ENCODE peak calls at places on chromosomes 6 and 20, in seven cellular contexts. One of them, this sample, is unnamed. For H3K4me1, the result is how much of the 10 kb centered on the place peaks cover.

GRCh38 chr6:142945446-142946180 is 637 bp upstream of the HIVEP2 start:
- DNase-seq in SJSA1: peak
- DNase-seq in H1: peak
- DNase-seq in GM23338: peak
- DNase-seq in psoas muscle: peak
- DNase-seq in aorta: peak
- DNase-seq in pancreas: no peak
- DNase-seq in this sample: peak

GRCh38 chr20:51360451-51361230 is 181.9 kb downstream of the NFATC2 start:
- DNase-seq in SJSA1: peak
- DNase-seq in H1: no peak
- DNase-seq in GM23338: no peak
- DNase-seq in psoas muscle: no peak
- DNase-seq in aorta: peak
- DNase-seq in pancreas: no peak
- DNase-seq in this sample: peak

GRCh38 chr20:16761305-16761829 is 13.2 kb downstream of the OTOR start:
- DNase-seq in SJSA1: peak
- DNase-seq in H1: peak
- DNase-seq in GM23338: peak
- DNase-seq in psoas muscle: no peak
- DNase-seq in aorta: no peak
- DNase-seq in pancreas: peak
- DNase-seq in this sample: peak

GRCh38 chr6:49326337-49326736 is 136.7 kb downstream of the MMUT start:
- DNase-seq in SJSA1: peak
- DNase-seq in H1: no peak
- DNase-seq in GM23338: no peak
- DNase-seq in psoas muscle: no peak
- DNase-seq in aorta: no peak
- DNase-seq in pancreas: no peak
- DNase-seq in this sample: no peak

GRCh38 chr6:95120984-95121383 is 456.4 kb upstream of the MANEA start:
- DNase-seq in SJSA1: no peak
- DNase-seq in H1: no peak
- DNase-seq in GM23338: no peak
- DNase-seq in psoas muscle: no peak
- DNase-seq in aorta: no peak
- DNase-seq in pancreas: no peak
- DNase-seq in this sample: no peak

GRCh38 chr6:37576336-37576737 is 76.6 kb upstream of the CCDC167 start:
- DNase-seq in SJSA1: peak
- DNase-seq in H1: no peak
- DNase-seq in GM23338: no peak
- DNase-seq in psoas muscle: no peak
- DNase-seq in aorta: no peak
- DNase-seq in pancreas: no peak
- DNase-seq in this sample: peak

GRCh38 chr6:3013901-3014674 is 14.4 kb downstream of the NQO2 start:
- DNase-seq in SJSA1: no peak
- DNase-seq in H1: no peak
- DNase-seq in GM23338: no peak
- DNase-seq in psoas muscle: no peak
- DNase-seq in aorta: no peak
- DNase-seq in pancreas: no peak
- DNase-seq in this sample: no peak

GRCh38 chr20:63699466-63700198 is 3.2 kb downstream of the TNFRSF6B start:
- DNase-seq in SJSA1: no peak
- DNase-seq in H1: no peak
- DNase-seq in GM23338: no peak
- DNase-seq in psoas muscle: peak
- DNase-seq in aorta: peak
- DNase-seq in pancreas: peak
- DNase-seq in this sample: peak

GRCh38 chr6:99019341-99019740 is 71.6 kb upstream of the FBXL4 start:
- DNase-seq in SJSA1: no peak
- DNase-seq in H1: no peak
- DNase-seq in GM23338: no peak
- DNase-seq in psoas muscle: no peak
- DNase-seq in aorta: no peak
- DNase-seq in pancreas: no peak
- DNase-seq in this sample: no peak

GRCh38 chr6:13545885-13546284 is 28.5 kb upstream of the SIRT5 start:
- DNase-seq in SJSA1: no peak
- DNase-seq in H1: no peak
- DNase-seq in GM23338: no peak
- DNase-seq in psoas muscle: no peak
- DNase-seq in aorta: no peak
- DNase-seq in pancreas: no peak
- DNase-seq in this sample: no peak

GRCh38 chr6:42971746-42972327 is 7.1 kb downstream of the PEX6 start:
- DNase-seq in SJSA1: no peak
- DNase-seq in H1: no peak
- DNase-seq in GM23338: no peak
- DNase-seq in psoas muscle: no peak
- DNase-seq in aorta: no peak
- DNase-seq in pancreas: no peak
- DNase-seq in this sample: no peak

GRCh38 chr6:128266946-128267345 is 253.5 kb downstream of the PTPRK start:
- DNase-seq in SJSA1: no peak
- DNase-seq in H1: no peak
- DNase-seq in GM23338: no peak
- DNase-seq in psoas muscle: no peak
- DNase-seq in aorta: no peak
- DNase-seq in pancreas: no peak
- DNase-seq in this sample: no peak

GRCh38 chr20:49630396-49630951 is 62.5 kb upstream of the PTGIS start:
- DNase-seq in SJSA1: no peak
- DNase-seq in H1: no peak
- DNase-seq in GM23338: no peak
- DNase-seq in psoas muscle: no peak
- DNase-seq in aorta: no peak
- DNase-seq in pancreas: no peak
- DNase-seq in this sample: peak

GRCh38 chr6:113742342-113742741 is 114.8 kb upstream of the MARCKS start:
- DNase-seq in SJSA1: no peak
- DNase-seq in H1: no peak
- DNase-seq in GM23338: no peak
- DNase-seq in psoas muscle: no peak
- DNase-seq in aorta: no peak
- DNase-seq in pancreas: no peak
- DNase-seq in this sample: no peak

GRCh38 chr20:7361321-7361720 is 578.9 kb downstream of the HAO1 start:
- DNase-seq in SJSA1: no peak
- DNase-seq in H1: no peak
- DNase-seq in GM23338: no peak
- DNase-seq in psoas muscle: no peak
- DNase-seq in aorta: no peak
- DNase-seq in pancreas: no peak
- DNase-seq in this sample: no peak

DNA sequence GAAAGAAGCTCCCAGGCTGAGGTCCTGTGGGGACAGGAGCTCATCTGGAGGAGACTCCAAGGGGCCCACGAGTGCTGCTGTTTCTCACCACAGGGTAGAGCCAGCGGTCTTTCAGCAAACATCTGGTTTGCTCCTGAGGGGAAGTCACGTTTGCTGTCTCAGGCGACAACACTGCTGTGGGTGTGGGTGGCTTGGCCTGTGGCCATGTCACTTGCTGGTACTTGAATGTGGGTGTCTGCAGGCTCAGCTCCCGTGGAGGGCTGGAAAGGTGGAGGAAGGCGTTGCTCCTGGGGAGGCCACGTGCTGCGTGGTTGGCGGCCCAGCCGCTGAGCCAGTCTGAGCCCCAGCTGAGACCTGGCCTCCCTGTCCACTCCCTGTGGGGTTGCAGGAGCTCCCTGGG is 52.8 kb upstream of the MPC1 start:
- DNase-seq in SJSA1: no peak
- DNase-seq in H1: no peak
- DNase-seq in GM23338: no peak
- DNase-seq in psoas muscle: no peak
- DNase-seq in aorta: peak
- DNase-seq in pancreas: no peak
- DNase-seq in this sample: peak
- H3K4me1 ChIP-seq in SJSA1: under half
- H3K4me1 ChIP-seq in H1: under half
- H3K4me1 ChIP-seq in GM23338: under half
- H3K4me1 ChIP-seq in psoas muscle: under half
- H3K4me1 ChIP-seq in aorta: under half
- H3K4me1 ChIP-seq in pancreas: under half
- H3K4me1 ChIP-seq in this sample: under half

DNA sequence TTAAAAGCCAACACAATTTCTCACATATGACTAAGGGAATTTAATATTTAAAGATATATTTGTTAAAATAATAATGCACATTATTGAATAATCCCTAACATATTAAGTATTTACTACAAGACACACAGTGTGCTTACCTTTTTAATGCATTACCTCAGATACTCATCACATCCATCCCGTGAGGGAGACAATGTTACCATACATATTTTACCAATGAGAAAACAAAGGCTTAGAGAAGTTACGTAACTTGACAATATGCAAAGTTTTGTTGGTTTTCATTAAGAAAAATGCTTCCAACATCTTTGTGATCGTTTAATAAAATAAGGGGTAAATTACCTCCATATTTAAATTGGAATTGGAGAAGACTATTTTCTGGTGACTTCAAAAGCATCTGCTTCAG is 4.3 kb downstream of the IFNGR1 start:
- DNase-seq in SJSA1: no peak
- DNase-seq in H1: no peak
- DNase-seq in GM23338: no peak
- DNase-seq in psoas muscle: no peak
- DNase-seq in aorta: no peak
- DNase-seq in pancreas: no peak
- DNase-seq in this sample: no peak
- H3K4me1 ChIP-seq in SJSA1: under half
- H3K4me1 ChIP-seq in H1: under half
- H3K4me1 ChIP-seq in GM23338: under half
- H3K4me1 ChIP-seq in psoas muscle: half or more
- H3K4me1 ChIP-seq in aorta: under half
- H3K4me1 ChIP-seq in pancreas: half or more
- H3K4me1 ChIP-seq in this sample: under half

GRCh38 chr20:41139227-41140093 is 2.1 kb downstream of the PLCG1 start:
- DNase-seq in SJSA1: no peak
- DNase-seq in H1: no peak
- DNase-seq in GM23338: no peak
- DNase-seq in psoas muscle: no peak
- DNase-seq in aorta: no peak
- DNase-seq in pancreas: no peak
- DNase-seq in this sample: no peak
- H3K4me1 ChIP-seq in SJSA1: under half
- H3K4me1 ChIP-seq in H1: under half
- H3K4me1 ChIP-seq in GM23338: half or more
- H3K4me1 ChIP-seq in psoas muscle: half or more
- H3K4me1 ChIP-seq in aorta: under half
- H3K4me1 ChIP-seq in pancreas: under half
- H3K4me1 ChIP-seq in this sample: under half

GRCh38 chr6:15474196-15474595 is 188.6 kb downstream of the DTNBP1 start:
- DNase-seq in SJSA1: no peak
- DNase-seq in H1: no peak
- DNase-seq in GM23338: no peak
- DNase-seq in psoas muscle: no peak
- DNase-seq in aorta: no peak
- DNase-seq in pancreas: no peak
- DNase-seq in this sample: no peak

GRCh38 chr6:15472626-15473025 is 190.2 kb downstream of the DTNBP1 start:
- DNase-seq in SJSA1: no peak
- DNase-seq in H1: no peak
- DNase-seq in GM23338: no peak
- DNase-seq in psoas muscle: no peak
- DNase-seq in aorta: no peak
- DNase-seq in pancreas: no peak
- DNase-seq in this sample: no peak

GRCh38 chr6:15475261-15475660 is 187.6 kb downstream of the DTNBP1 start:
- DNase-seq in SJSA1: no peak
- DNase-seq in H1: no peak
- DNase-seq in GM23338: no peak
- DNase-seq in psoas muscle: no peak
- DNase-seq in aorta: no peak
- DNase-seq in pancreas: no peak
- DNase-seq in this sample: no peak

GRCh38 chr6:15473174-15473573 is 189.7 kb downstream of the DTNBP1 start:
- DNase-seq in SJSA1: no peak
- DNase-seq in H1: no peak
- DNase-seq in GM23338: no peak
- DNase-seq in psoas muscle: no peak
- DNase-seq in aorta: no peak
- DNase-seq in pancreas: no peak
- DNase-seq in this sample: no peak

GRCh38 chr6:15473741-15474161 is 189.1 kb downstream of the DTNBP1 start:
- DNase-seq in SJSA1: no peak
- DNase-seq in H1: no peak
- DNase-seq in GM23338: no peak
- DNase-seq in psoas muscle: no peak
- DNase-seq in aorta: no peak
- DNase-seq in pancreas: no peak
- DNase-seq in this sample: peak
- H3K4me1 ChIP-seq in SJSA1: under half
- H3K4me1 ChIP-seq in H1: under half
- H3K4me1 ChIP-seq in GM23338: half or more
- H3K4me1 ChIP-seq in psoas muscle: under half
- H3K4me1 ChIP-seq in aorta: under half
- H3K4me1 ChIP-seq in pancreas: under half
- H3K4me1 ChIP-seq in this sample: under half

GRCh38 chr6:159981171-159981571 is 12.3 kb downstream of the IGF2R start:
- DNase-seq in SJSA1: no peak
- DNase-seq in H1: no peak
- DNase-seq in GM23338: no peak
- DNase-seq in psoas muscle: no peak
- DNase-seq in aorta: no peak
- DNase-seq in pancreas: no peak
- DNase-seq in this sample: no peak

GRCh38 chr6:159978291-159979135 is 9.6 kb downstream of the IGF2R start:
- DNase-seq in SJSA1: no peak
- DNase-seq in H1: no peak
- DNase-seq in GM23338: peak
- DNase-seq in psoas muscle: no peak
- DNase-seq in aorta: no peak
- DNase-seq in pancreas: peak
- DNase-seq in this sample: no peak

GRCh38 chr6:159979136-159979874 is 10.4 kb downstream of the IGF2R start:
- DNase-seq in SJSA1: peak
- DNase-seq in H1: no peak
- DNase-seq in GM23338: no peak
- DNase-seq in psoas muscle: peak
- DNase-seq in aorta: peak
- DNase-seq in pancreas: no peak
- DNase-seq in this sample: peak

GRCh38 chr6:159981591-159982245 is 12.8 kb downstream of the IGF2R start:
- DNase-seq in SJSA1: peak
- DNase-seq in H1: no peak
- DNase-seq in GM23338: no peak
- DNase-seq in psoas muscle: peak
- DNase-seq in aorta: peak
- DNase-seq in pancreas: peak
- DNase-seq in this sample: no peak

DNA sequence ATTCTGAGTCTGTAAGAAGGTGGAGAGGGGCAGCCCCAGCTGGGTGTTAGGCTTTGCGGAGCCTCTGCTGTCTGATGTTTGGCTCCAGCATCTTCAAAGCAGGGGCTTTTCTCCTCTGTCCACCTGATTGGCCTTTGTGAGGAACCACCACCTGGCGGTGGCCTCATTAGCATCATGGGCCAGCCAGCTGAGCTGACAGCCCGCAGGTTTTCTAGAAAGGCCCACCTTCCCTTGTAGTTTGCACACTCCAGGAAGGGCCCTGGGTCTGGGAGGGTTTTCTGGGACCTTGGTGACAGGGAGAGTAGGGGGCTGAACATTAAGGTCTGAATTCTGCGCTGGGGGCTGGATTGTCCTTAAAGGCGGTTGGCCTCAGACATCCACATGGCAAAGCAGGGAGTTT is 11.6 kb downstream of the IGF2R start:
- DNase-seq in SJSA1: no peak
- DNase-seq in H1: no peak
- DNase-seq in GM23338: no peak
- DNase-seq in psoas muscle: no peak
- DNase-seq in aorta: no peak
- DNase-seq in pancreas: no peak
- DNase-seq in this sample: no peak
- H3K4me1 ChIP-seq in SJSA1: half or more
- H3K4me1 ChIP-seq in H1: under half
- H3K4me1 ChIP-seq in GM23338: under half
- H3K4me1 ChIP-seq in psoas muscle: half or more
- H3K4me1 ChIP-seq in aorta: under half
- H3K4me1 ChIP-seq in pancreas: half or more
- H3K4me1 ChIP-seq in this sample: under half